ENCODE peak calls at places on chromosomes 4 and X, in seven cellular contexts. R is uterus, A is A549, Q is endothelial cell, G is astrocyte of the spinal cord, Z is neural crest cell, P is GM13977. L is an unnamed sample.

GRCh38 chr4:15295421-15296162 is 132.2 kb upstream of the C1QTNF7 start:
- DNase-seq in R (no peak), Q (no peak), Z (no peak), A (no peak), G (peak; percentile 12), P (no peak), L (no peak)

GRCh38 chrX:110678591-110678990 is 117.0 kb downstream of the CHRDL1 start:
- DNase-seq in Z (no peak), R (no peak), G (no peak), Q (no peak), A (no peak), P (no peak), L (no peak)

GRCh38 chr4:154137320-154137905 is 348.5 kb upstream of the SFRP2 start:
- DNase-seq in P (no peak), A (no peak), Z (no peak), G (no peak), Q (no peak), R (no peak), L (no peak)

GRCh38 chr4:110184791-110185155 is 13.6 kb downstream of the ELOVL6 start:
- DNase-seq in Q (no peak), G (no peak), R (no peak), P (no peak), Z (no peak), A (no peak), L (no peak)

GRCh38 chrX:25003066-25003849 is 12.5 kb downstream of the ARX start:
- DNase-seq in G (no peak), Z (no peak), R (no peak), Q (no peak), P (no peak), A (no peak), L (no peak)

GRCh38 chr4:138978028-138978585 is 37.5 kb upstream of the NOCT start:
- DNase-seq in R (no peak), P (no peak), G (no peak), A (no peak), Q (no peak), Z (no peak), L (no peak)

GRCh38 chr4:39642885-39643550 is 4.4 kb upstream of the SMIM14 start:
- DNase-seq in A (no peak), Z (no peak), Q (no peak), G (no peak), R (no peak), P (no peak), L (no peak)

GRCh38 chrX:153573999-153574398 is 24.9 kb downstream of the CCNQ start:
- DNase-seq in Z (no peak), G (no peak), Q (no peak), P (peak; percentile 56), A (no peak), R (no peak), L (no peak)

GRCh38 chrX:19514791-19515614 is at the start of gene MAP3K15:
- DNase-seq in R (no peak), Z (peak; percentile 29), A (peak; percentile 66), P (peak; percentile 52), G (no peak), Q (peak; percentile 42), L (peak; percentile 24)

GRCh38 chr4:187208641-187209040 is 485.0 kb upstream of the FAT1 start:
- DNase-seq in P (no peak), Q (no peak), A (no peak), Z (no peak), R (no peak), G (no peak), L (no peak)

DNA sequence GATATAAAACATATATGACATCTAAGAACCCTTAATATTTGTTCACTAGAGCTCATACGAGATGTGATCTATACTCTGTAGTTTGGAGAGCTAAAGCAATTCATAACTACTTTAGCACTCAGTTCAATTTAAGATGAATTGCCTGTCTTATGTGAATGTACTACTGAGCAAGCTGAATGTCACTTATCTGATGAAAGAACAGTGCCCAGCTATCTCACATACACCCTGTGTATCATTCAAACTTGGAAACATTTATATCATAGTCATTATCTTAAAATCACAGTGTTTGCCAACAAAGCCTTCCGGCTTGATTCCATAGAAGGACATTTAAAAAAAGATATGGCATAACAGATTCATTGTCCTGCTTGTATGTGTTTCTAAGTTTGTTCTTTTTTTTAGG is 639.6 kb downstream of the CCSER1 start:
- DNase-seq in A (no peak), G (no peak), R (no peak), P (no peak), Z (no peak), Q (no peak), L (no peak)
- TF ChIP-seq CTCF in A (no peak), G (no peak), R (no peak), P (no peak), Z (no peak), Q (no peak), L (no peak)

GRCh38 chr4:7191546-7192251 is 639 bp upstream of the SORCS2 start:
- DNase-seq in R (peak; percentile 31), A (no peak), Q (no peak), G (no peak), Z (no peak), P (no peak), L (no peak)

GRCh38 chr4:7192252-7193039 is at the start of gene SORCS2:
- DNase-seq in Z (peak; percentile 71), G (peak; percentile 36), Q (peak; percentile 85), A (peak; percentile 42), P (peak; percentile 86), R (peak; percentile 80), L (peak; percentile 59)

GRCh38 chr4:7194251-7195137 is 2.2 kb downstream of the SORCS2 start:
- DNase-seq in Z (no peak), R (peak; percentile 39), Q (peak; percentile 59), G (no peak), A (peak; percentile 40), P (no peak), L (no peak)

GRCh38 chr4:7195138-7195510 is 2.8 kb downstream of the SORCS2 start:
- DNase-seq in Q (no peak), A (no peak), R (peak; percentile 14), Z (no peak), P (no peak), G (no peak), L (no peak)

DNA sequence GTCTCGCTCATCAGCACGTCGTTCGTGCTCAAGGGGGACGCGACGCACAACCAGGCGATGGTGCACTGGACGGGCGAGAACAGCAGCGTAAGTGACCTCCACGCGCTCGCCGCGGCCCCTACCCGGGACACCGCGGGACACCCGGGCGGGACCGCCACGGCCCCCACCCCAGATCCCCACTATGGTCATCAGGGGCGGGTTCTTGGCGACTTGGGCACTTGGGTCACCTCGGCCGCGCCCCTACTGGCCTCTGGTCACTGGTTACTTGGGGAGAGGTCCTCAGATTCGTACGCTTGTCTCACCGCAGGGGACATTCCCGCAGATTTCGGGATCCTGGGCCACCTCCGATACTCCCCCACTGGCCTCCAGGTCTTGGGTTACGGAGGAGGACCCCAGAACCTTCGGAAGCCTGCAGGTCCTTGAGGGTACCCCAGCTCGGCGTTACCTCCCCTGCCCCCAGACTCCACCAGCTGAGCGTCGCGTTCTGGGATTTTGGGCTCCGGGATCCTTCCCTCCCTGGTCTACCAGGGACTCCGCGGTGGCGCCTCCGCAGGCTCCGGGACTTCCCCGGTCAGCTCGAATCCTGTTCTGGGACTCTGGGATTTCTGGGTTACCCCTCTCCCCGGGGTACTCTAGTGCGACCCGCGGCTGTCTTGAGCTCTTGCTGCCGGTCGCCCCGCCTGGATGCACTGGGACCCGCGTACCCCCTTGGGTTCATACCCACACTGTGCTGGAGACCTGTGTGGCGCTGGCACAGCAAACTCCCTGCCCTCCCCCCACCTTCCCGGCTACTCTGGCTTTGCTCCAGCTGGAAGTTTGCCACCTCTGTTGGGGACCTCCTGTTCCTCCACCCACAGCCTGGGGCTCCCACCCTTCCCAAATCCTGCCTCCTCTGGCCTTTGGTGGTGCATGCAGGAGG is 961 bp downstream of the SORCS2 start:
- DNase-seq in G (no peak), A (no peak), Q (no peak), P (no peak), R (peak; percentile 60), Z (no peak), L (no peak)
- TF ChIP-seq CTCF in G (no peak), A (no peak), Q (no peak), P (no peak), R (no peak), Z (no peak), L (peak; percentile 24)

GRCh38 chr4:61661960-61662359 is 461.8 kb downstream of the ADGRL3 start:
- DNase-seq in Z (no peak), R (no peak), P (no peak), G (no peak), A (no peak), Q (no peak), L (no peak)
- TF ChIP-seq CTCF in Z (no peak), R (no peak), P (no peak), G (no peak), A (no peak), Q (no peak), L (no peak)

GRCh38 chr4:32042486-32042885 is 1322.3 kb downstream of the PCDH7 start:
- DNase-seq in R (no peak), Q (no peak), A (no peak), P (no peak), G (no peak), Z (no peak), L (no peak)
- TF ChIP-seq CTCF in R (no peak), Q (no peak), A (peak; percentile 40), P (no peak), G (no peak), Z (no peak), L (no peak)

L was measured in progenitor cell of endocrine pancreas.